ENCODE peak calls at places on chromosomes 1 and 21, in seven cellular contexts. Z is activated naive CD4-positive, alpha-beta T cell; O is dermis microvascular lymphatic vessel endothelial cell; H is stimulated activated CD4-positive, alpha-beta T cell treated with anti-CD3 and anti-CD28 coated beads, TNF-alpha, amount 100 ng/mL, for 48 hours; G is GM04503; W is SHP77; C is adrenal gland. J is an unnamed sample.

GRCh38 chr1:153099646-153100045 is 5.3 kb upstream of the SPRR2E start:
- DNase-seq in O (no peak), W (no peak), Z (no peak), C (no peak), H (no peak), G (no peak), J (no peak)

GRCh38 chr21:35478096-35479080 is 429.3 kb upstream of the RUNX1 start:
- DNase-seq in O (no peak), C (no peak), G (no peak), W (no peak), H (no peak), Z (no peak), J (no peak)

GRCh38 chr1:87134625-87135024 is 194.1 kb upstream of the LMO4 start:
- DNase-seq in W (no peak), H (no peak), O (no peak), G (no peak), Z (no peak), C (no peak), J (no peak)

GRCh38 chr1:223204424-223204823 is 61.4 kb upstream of the TLR5 start:
- DNase-seq in O (no peak), W (no peak), H (no peak), C (no peak), Z (no peak), G (no peak), J (no peak)

GRCh38 chr1:91744973-91745648 is 140.8 kb downstream of the TGFBR3 start:
- DNase-seq in O (peak), W (no peak), H (no peak), C (peak), Z (no peak), G (no peak), J (no peak)

GRCh38 chr21:19228241-19228640 is 824.7 kb upstream of the TMPRSS15 start:
- DNase-seq in W (no peak), C (no peak), H (no peak), G (no peak), O (no peak), Z (no peak), J (no peak)

GRCh38 chr1:59142663-59143487 is 154.0 kb upstream of the FGGY start:
- DNase-seq in O (no peak), C (no peak), H (no peak), W (no peak), Z (no peak), G (peak), J (no peak)

GRCh38 chr1:62285440-62285839 is 33.8 kb downstream of the KANK4 start:
- DNase-seq in C (no peak), W (no peak), Z (no peak), G (no peak), O (no peak), H (no peak), J (no peak)

GRCh38 chr1:229027622-229028182 is 243.2 kb upstream of the RAB4A start:
- DNase-seq in O (peak), C (no peak), G (no peak), H (no peak), Z (no peak), W (no peak), J (no peak)

GRCh38 chr1:230868736-230869385 is 540 bp upstream of the C1orf198 start:
- DNase-seq in H (no peak), Z (no peak), C (peak), G (no peak), W (peak), O (no peak), J (peak)

GRCh38 chr1:201085902-201086735 is 26.1 kb downstream of the CACNA1S start:
- DNase-seq in W (peak), Z (no peak), G (no peak), C (peak), H (peak), O (no peak), J (no peak)

GRCh38 chr1:230271396-230272035 is 154.6 kb downstream of the PGBD5 start:
- DNase-seq in H (no peak), Z (no peak), G (no peak), O (no peak), W (no peak), C (no peak), J (no peak)

GRCh38 chr1:103372866-103373265 is 152.6 kb upstream of the RNPC3 start:
- DNase-seq in H (no peak), W (no peak), C (no peak), G (no peak), O (no peak), Z (no peak), J (no peak)

GRCh38 chr1:32394890-32395415 is 712 bp upstream of the BSDC1 start:
- DNase-seq in W (peak), G (no peak), H (no peak), Z (no peak), C (no peak), O (no peak), J (no peak)

GRCh38 chr1:116514708-116515525 is 55.9 kb downstream of the CD58 start:
- DNase-seq in C (no peak), G (no peak), Z (no peak), O (no peak), H (peak), W (no peak), J (no peak)

GRCh38 chr1:116502915-116503314 is 67.9 kb downstream of the CD58 start:
- DNase-seq in H (no peak), W (no peak), G (no peak), C (no peak), Z (no peak), O (no peak), J (no peak)

GRCh38 chr1:89821322-89822108 is 683 bp downstream of the LRRC8D start:
- DNase-seq in O (no peak), H (peak), W (peak), G (no peak), C (peak), Z (peak), J (peak)

GRCh38 chr1:11031624-11032262 is 15.3 kb downstream of the MASP2 start:
- DNase-seq in Z (no peak), W (no peak), H (no peak), C (peak), G (no peak), O (no peak), J (no peak)

GRCh38 chr1:226702957-226703831 is 35.9 kb downstream of the ITPKB start:
- DNase-seq in Z (peak), H (no peak), C (peak), W (peak), O (no peak), G (no peak), J (peak)

GRCh38 chr1:108200627-108201106 is 524 bp upstream of the SLC25A24 start:
- DNase-seq in O (no peak), H (peak), W (peak), Z (no peak), C (peak), G (peak), J (no peak)

GRCh38 chr1:38817958-38818705 is 41.4 kb downstream of the RRAGC start:
- DNase-seq in C (no peak), G (no peak), H (peak), W (no peak), O (no peak), Z (no peak), J (no peak)

GRCh38 chr21:45747233-45747766 is 103.8 kb downstream of the PCBP3 start:
- DNase-seq in H (no peak), O (no peak), G (no peak), W (no peak), Z (no peak), C (no peak), J (no peak)

GRCh38 chr1:158039380-158039779 is 45.9 kb downstream of the KIRREL1 start:
- DNase-seq in C (no peak), O (no peak), Z (no peak), W (no peak), G (no peak), H (no peak), J (no peak)

GRCh38 chr1:3597599-3597964 is 13.7 kb downstream of the MEGF6 start:
- DNase-seq in G (no peak), W (no peak), Z (no peak), C (no peak), O (no peak), H (no peak), J (no peak)

GRCh38 chr1:81920245-81920740 is 119.6 kb downstream of the ADGRL2 start:
- DNase-seq in W (no peak), Z (no peak), H (no peak), G (peak), O (no peak), C (peak), J (no peak)

GRCh38 chr1:73907051-73907450 is 290.9 kb downstream of the LRRIQ3 start:
- DNase-seq in G (no peak), H (no peak), Z (no peak), C (no peak), W (no peak), O (no peak), J (no peak)

GRCh38 chr1:209635850-209636249 is 16.4 kb downstream of the LAMB3 start:
- DNase-seq in G (no peak), O (no peak), W (no peak), C (no peak), H (no peak), Z (no peak), J (no peak)

GRCh38 chr1:223077434-223077833 is 65.6 kb downstream of the TLR5 start:
- DNase-seq in O (no peak), C (no peak), H (no peak), G (no peak), W (no peak), Z (no peak), J (no peak)